ENCODE peak calls at places on chromosomes 5 and 9, in ten cellular contexts. S, W, L, G, T, U, A, P, Y and B are unnamed samples.

GRCh38 chr9:133944746-133945135 is 47.4 kb downstream of the VAV2 start:
- DNase-seq in U (no peak), Y (no peak), G (no peak), L (no peak), T (no peak), S (no peak), A (peak; percentile 65), W (no peak), P (no peak), B (no peak)

GRCh38 chr5:95959051-95959963 is 2.3 kb downstream of the ELL2 start:
- DNase-seq in A (no peak), L (no peak), G (no peak), T (peak; percentile 27), W (no peak), U (no peak), S (no peak), P (peak; percentile 21), Y (no peak), B (no peak)

GRCh38 chr5:83029-83428 is 8.9 kb upstream of the PLEKHG4B start:
- DNase-seq in A (no peak), P (no peak), L (no peak), S (no peak), T (no peak), W (no peak), G (no peak), Y (no peak), U (no peak), B (no peak)

GRCh38 chr9:87514136-87514535 is 16.5 kb downstream of the DAPK1 start:
- DNase-seq in L (no peak), W (no peak), T (no peak), U (no peak), P (no peak), Y (no peak), A (no peak), G (no peak), S (no peak), B (no peak)

GRCh38 chr9:19408316-19408692 is 505 bp upstream of the ACER2 start:
- DNase-seq in A (peak; percentile 56), U (peak; percentile 7), Y (no peak), S (no peak), W (no peak), G (no peak), P (no peak), T (peak; percentile 37), L (no peak), B (no peak)

GRCh38 chr9:113929634-113930092 is 53.6 kb downstream of the ZNF618 start:
- DNase-seq in U (no peak), S (no peak), A (no peak), Y (no peak), L (no peak), P (no peak), T (no peak), G (no peak), W (no peak), B (no peak)

GRCh38 chr5:32029291-32029690 is 144.8 kb downstream of the GOLPH3 start:
- DNase-seq in L (no peak), A (no peak), S (no peak), T (no peak), Y (no peak), W (no peak), G (no peak), P (no peak), U (no peak), B (no peak)

GRCh38 chr5:123422433-123423277 is 548 bp downstream of the CEP120 start:
- DNase-seq in G (no peak), P (no peak), U (peak; percentile 8), L (no peak), A (no peak), Y (peak; percentile 51), W (no peak), T (no peak), S (no peak), B (no peak)

GRCh38 chr5:74903165-74903787 is 37.1 kb upstream of the FAM169A start:
- DNase-seq in Y (peak; percentile 78), A (no peak), T (peak; percentile 93), W (no peak), S (no peak), P (peak; percentile 71), U (no peak), L (no peak), G (no peak), B (no peak)
- TF ChIP-seq CTCF in Y (peak; percentile 50), A (no peak), T (peak; percentile 99), W (peak; percentile 66), S (peak; percentile 53), P (peak; percentile 38), U (peak; percentile 37), L (peak; percentile 32), G (no peak), B (no peak)

GRCh38 chr5:149439899-149440655 is 61.0 kb upstream of the IL17B start:
- DNase-seq in Y (peak; percentile 88), T (peak; percentile 90), W (no peak), U (no peak), L (no peak), G (no peak), A (no peak), S (no peak), P (peak; percentile 85), B (no peak)
- TF ChIP-seq CTCF in Y (no peak), T (peak; percentile 59), W (peak; percentile 59), U (no peak), L (peak; percentile 43), G (no peak), A (peak; percentile 18), S (peak; percentile 40), P (peak; percentile 36), B (no peak)

GRCh38 chr5:6819521-6819920 is 106.3 kb downstream of the TENT4A start:
- DNase-seq in L (no peak), Y (no peak), G (no peak), T (peak; percentile 69), S (no peak), A (no peak), P (no peak), U (no peak), W (no peak), B (no peak)
- TF ChIP-seq CTCF in L (no peak), Y (no peak), G (no peak), T (peak; percentile 84), S (no peak), A (peak; percentile 15), P (no peak), U (no peak), W (no peak), B (no peak)

GRCh38 chr9:37390759-37391158 is 31.7 kb upstream of the GRHPR start:
- DNase-seq in G (no peak), P (peak; percentile 77), T (peak; percentile 90), W (no peak), Y (peak; percentile 80), L (no peak), S (no peak), A (no peak), U (no peak), B (no peak)
- TF ChIP-seq CTCF in G (no peak), P (peak; percentile 37), T (peak; percentile 88), W (peak; percentile 50), Y (peak; percentile 34), L (no peak), S (peak; percentile 29), A (no peak), U (peak; percentile 28), B (no peak)

GRCh38 chr5:55985181-55985580 is 9.6 kb downstream of the IL6ST start:
- DNase-seq in P (no peak), S (no peak), U (no peak), A (no peak), T (no peak), L (no peak), G (no peak), Y (no peak), W (no peak), B (no peak)

GRCh38 chr5:55983986-55984385 is 10.8 kb downstream of the IL6ST start:
- DNase-seq in A (no peak), S (no peak), U (no peak), W (no peak), P (no peak), T (no peak), G (no peak), L (no peak), Y (no peak), B (no peak)

GRCh38 chr5:55986931-55987330 is 7.8 kb downstream of the IL6ST start:
- DNase-seq in W (no peak), T (no peak), Y (no peak), A (no peak), U (no peak), L (no peak), S (no peak), G (no peak), P (no peak), B (no peak)

GRCh38 chr5:55982957-55983381 is 11.8 kb downstream of the IL6ST start:
- DNase-seq in T (peak; percentile 16), G (no peak), P (peak; percentile 50), A (no peak), S (no peak), Y (peak; percentile 58), U (peak; percentile 38), W (no peak), L (no peak), B (no peak)
- TF ChIP-seq CTCF in T (peak; percentile 34), G (no peak), P (no peak), A (peak; percentile 22), S (peak; percentile 9), Y (no peak), U (peak; percentile 66), W (peak; percentile 69), L (no peak), B (no peak)

DNA sequence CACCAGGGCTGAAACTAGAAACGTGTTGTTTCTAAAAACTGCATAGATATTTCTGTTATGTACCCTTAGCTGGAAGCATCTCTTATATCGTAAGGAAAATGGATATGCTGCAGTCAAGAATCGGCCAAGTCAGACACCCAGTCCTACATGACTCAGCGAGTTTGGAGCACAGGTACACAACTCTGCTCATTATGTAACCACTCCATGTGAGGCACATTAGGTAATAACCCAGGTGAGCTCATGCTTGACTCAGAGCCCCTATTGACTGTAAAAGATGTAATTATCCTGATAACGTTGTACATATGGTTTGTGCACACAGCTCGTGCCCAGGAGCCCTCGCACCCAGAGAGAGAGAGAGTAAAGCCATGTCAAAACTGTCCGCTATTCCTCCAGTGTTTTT is 593.7 kb upstream of the ACO1 start:
- DNase-seq in W (no peak), S (no peak), L (no peak), P (no peak), T (no peak), Y (no peak), A (no peak), G (no peak), U (no peak), B (no peak)
- TF ChIP-seq CTCF in W (no peak), S (no peak), L (no peak), P (no peak), T (no peak), Y (no peak), A (no peak), G (no peak), U (no peak), B (no peak)

DNA sequence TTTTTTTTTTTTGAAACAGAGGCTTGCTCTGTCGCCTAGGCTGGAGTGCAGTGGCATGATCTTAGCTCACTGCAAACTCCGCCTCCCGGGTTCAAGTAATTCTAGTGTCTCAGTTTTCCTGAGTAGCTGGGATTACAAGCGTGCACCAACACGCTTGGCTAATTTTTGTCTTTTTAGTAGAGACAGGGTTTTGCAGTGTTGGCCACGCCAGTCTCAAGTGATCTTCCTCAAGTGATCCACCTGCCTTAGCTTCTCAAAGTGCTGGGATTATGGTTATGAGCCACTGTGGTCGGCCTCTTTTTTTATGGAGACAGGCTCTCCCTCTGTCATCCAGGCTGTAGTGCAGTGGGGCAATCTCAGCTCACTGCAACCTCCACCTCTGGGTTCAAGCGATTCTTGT is 82.9 kb downstream of the RAB24 start:
- DNase-seq in Y (no peak), P (no peak), W (no peak), T (no peak), L (no peak), U (no peak), A (no peak), G (no peak), S (no peak), B (no peak)
- TF ChIP-seq CTCF in Y (no peak), P (no peak), W (no peak), T (no peak), L (no peak), U (no peak), A (no peak), G (no peak), S (no peak), B (no peak)